ENCODE peak calls at places on chromosomes 13 and 19, in seven cellular contexts. D, Q, Z, X, Y, K and B are unnamed samples.

GRCh38 chr13:46168341-46168740 is 13.6 kb downstream of the LCP1 start:
- DNase-seq in X (peak), Q (no peak), K (peak), Y (peak), D (peak), Z (no peak), B (peak)

GRCh38 chr13:20219585-20219984 is 12.5 kb downstream of the GJB6 start:
- DNase-seq in Y (no peak), X (no peak), Q (no peak), K (no peak), Z (no peak), D (no peak), B (no peak)

GRCh38 chr19:1275260-1275975 is at the start of gene FAM174C:
- DNase-seq in K (peak), D (peak), Z (peak), Q (peak), X (peak), Y (peak), B (peak)

GRCh38 chr19:47210689-47211316 is 20.2 kb downstream of the BBC3 start:
- DNase-seq in X (peak), K (peak), Y (peak), Z (peak), D (peak), Q (peak), B (peak)

GRCh38 chr19:46416077-46416709 is 2.8 kb upstream of the CCDC8 start:
- DNase-seq in K (peak), D (peak), Y (peak), Q (peak), X (peak), Z (no peak), B (peak)

GRCh38 chr19:33432408-33433170 is 59.1 kb downstream of the CEBPG start:
- DNase-seq in Y (no peak), X (no peak), Q (no peak), K (no peak), D (no peak), Z (no peak), B (no peak)

GRCh38 chr13:101792189-101792588 is 339.7 kb downstream of the ITGBL1 start:
- DNase-seq in Z (no peak), Y (no peak), X (no peak), K (no peak), D (no peak), Q (no peak), B (no peak)

GRCh38 chr19:27793128-27793643 is 1419.8 kb downstream of the UQCRFS1 start:
- DNase-seq in Z (peak), K (peak), Y (peak), D (peak), Q (peak), X (peak), B (peak)

GRCh38 chr13:32191452-32191998 is 123.6 kb downstream of the ZAR1L start:
- DNase-seq in X (no peak), K (no peak), D (no peak), Z (no peak), Y (no peak), Q (no peak), B (no peak)

GRCh38 chr19:17909017-17909732 is 23.6 kb upstream of the CCDC124 start:
- DNase-seq in Y (no peak), Z (no peak), X (no peak), D (no peak), Q (peak), K (no peak), B (no peak)

GRCh38 chr19:21468791-21469190 is 36.6 kb upstream of the ZNF429 start:
- DNase-seq in D (peak), X (no peak), Q (no peak), Y (no peak), Z (no peak), K (no peak), B (no peak)

GRCh38 chr19:12833747-12834417 is 497 bp downstream of the RTBDN start:
- DNase-seq in X (peak), D (peak), Z (no peak), K (peak), Y (no peak), Q (no peak), B (peak)

GRCh38 chr19:43354305-43354627 is 780 bp downstream of the CD177 start:
- DNase-seq in K (no peak), X (no peak), Y (no peak), Q (no peak), Z (no peak), D (no peak), B (no peak)

GRCh38 chr19:52351512-52351911 is 15.5 kb downstream of the ZNF610 start:
- DNase-seq in Y (no peak), Q (no peak), K (no peak), D (no peak), X (no peak), Z (no peak), B (no peak)

GRCh38 chr19:16594681-16595091 is 22.5 kb upstream of the SLC35E1 start:
- DNase-seq in Z (no peak), K (no peak), D (peak), X (no peak), Q (no peak), Y (no peak), B (no peak)

GRCh38 chr13:33134213-33134612 is 118.0 kb downstream of the KL start:
- DNase-seq in D (no peak), X (no peak), K (no peak), Z (no peak), Q (no peak), Y (no peak), B (no peak)

GRCh38 chr13:110306960-110307696 is at the start of the genes COL4A1 and COL4A2:
- DNase-seq in Y (peak), X (no peak), Z (peak), D (no peak), Q (peak), K (peak), B (no peak)

GRCh38 chr19:6459356-6460098 is at the start of gene SLC25A23:
- DNase-seq in Z (no peak), Y (peak), D (peak), K (peak), X (peak), Q (peak), B (peak)

GRCh38 chr19:35135389-35135909 is 590 bp upstream of the LGI4 start:
- DNase-seq in Z (peak), K (peak), X (peak), Y (peak), D (peak), Q (peak), B (peak)

GRCh38 chr13:74040200-74040599 is 94.0 kb downstream of the KLF12 start:
- DNase-seq in K (peak), Y (no peak), D (peak), Q (peak), X (peak), Z (peak), B (peak)

GRCh38 chr13:48160879-48161278 is 66.0 kb upstream of the MED4 start:
- DNase-seq in Q (no peak), K (peak), Z (peak), D (no peak), Y (no peak), X (no peak), B (no peak)

GRCh38 chr13:79581870-79582315 is 100.9 kb downstream of the NDFIP2 start:
- DNase-seq in Q (no peak), Z (peak), Y (no peak), X (no peak), K (no peak), D (no peak), B (no peak)

GRCh38 chr19:926595-927043 is 784 bp downstream of the ARID3A start:
- DNase-seq in Y (no peak), D (peak), K (peak), Q (no peak), X (no peak), Z (no peak), B (peak)

GRCh38 chr13:112928958-112929777 is 39.8 kb upstream of the MCF2L start:
- DNase-seq in D (no peak), X (no peak), Y (no peak), Z (no peak), Q (peak), K (peak), B (no peak)

GRCh38 chr13:64369121-64369520 is 2861.0 kb downstream of the PCDH9 start:
- DNase-seq in K (no peak), Y (no peak), Q (no peak), D (no peak), Z (peak), X (no peak), B (no peak)

GRCh38 chr19:54631489-54631888 is 1.2 kb downstream of the LILRB1 start:
- DNase-seq in Q (no peak), Z (no peak), D (no peak), K (no peak), Y (no peak), X (no peak), B (no peak)

GRCh38 chr19:58350871-58351557 is 2.3 kb downstream of the A1BG start:
- DNase-seq in K (no peak), Q (no peak), X (no peak), D (no peak), Z (no peak), Y (no peak), B (no peak)

GRCh38 chr19:3975637-3976087 is 4.8 kb upstream of the DAPK3 start:
- DNase-seq in K (no peak), Z (no peak), X (no peak), Q (no peak), D (no peak), Y (no peak), B (no peak)

GRCh38 chr19:7833225-7834156 is 3.5 kb downstream of the EVI5L start:
- DNase-seq in X (no peak), Z (no peak), Q (peak), Y (no peak), K (peak), D (no peak), B (peak)

GRCh38 chr19:47540748-47541147 is 25.9 kb upstream of the NAPA start:
- DNase-seq in K (no peak), Q (no peak), X (no peak), D (no peak), Y (no peak), Z (peak), B (no peak)

GRCh38 chr13:59176775-59177174 is 987.0 kb downstream of the DIAPH3 start:
- DNase-seq in K (no peak), D (no peak), Z (peak), Q (no peak), X (no peak), Y (no peak), B (peak)

GRCh38 chr13:29077051-29077813 is 257.1 kb downstream of the MTUS2 start:
- DNase-seq in Y (no peak), D (no peak), K (no peak), X (no peak), Z (no peak), Q (no peak), B (no peak)

GRCh38 chr19:6060600-6061391 is 49.5 kb downstream of the RFX2 start:
- DNase-seq in Y (no peak), D (peak), Z (peak), K (peak), X (peak), Q (no peak), B (no peak)

GRCh38 chr19:6524326-6524725 is 6.5 kb upstream of the TNFSF9 start:
- DNase-seq in X (no peak), Y (no peak), Z (no peak), K (no peak), Q (no peak), D (no peak), B (no peak)

GRCh38 chr19:17424743-17425365 is 5.0 kb downstream of the MVB12A start:
- DNase-seq in Y (no peak), K (peak), Q (no peak), Z (no peak), D (peak), X (no peak), B (peak)

GRCh38 chr19:38740252-38740592 is 4.1 kb downstream of the CAPN12 start:
- DNase-seq in K (no peak), X (no peak), D (no peak), Z (no peak), Q (no peak), Y (no peak), B (no peak)

GRCh38 chr19:4441994-4442845 is 15.4 kb downstream of the UBXN6 start:
- DNase-seq in X (no peak), D (no peak), Y (no peak), Z (no peak), Q (no peak), K (no peak), B (no peak)

GRCh38 chr13:26538363-26539317 is 18.8 kb upstream of the WASF3 start:
- DNase-seq in D (no peak), X (no peak), Q (no peak), Y (no peak), K (no peak), Z (no peak), B (no peak)

GRCh38 chr13:25905411-25906010 is 146.3 kb downstream of the SHISA2 start:
- DNase-seq in Y (peak), Z (peak), X (no peak), K (no peak), Q (no peak), D (no peak), B (no peak)

GRCh38 chr13:46552302-46552680 is 679 bp upstream of the LRCH1 start:
- DNase-seq in Q (no peak), Y (peak), K (no peak), Z (no peak), D (no peak), X (no peak), B (no peak)